ENCODE peak calls at places on chromosomes 7 and 10, in eight cellular contexts. I is dermis blood vessel endothelial cell; E is CD4-positive, CD25-positive, alpha-beta regulatory T cell; Q is transverse colon; L is neural progenitor cell; P is HCEC 1CT; M is Calu3; F is activated T-cell treated with anti-CD3 and anti-CD28 coated beads, Interleukin-2, amount 50 U/mL, for 24 hours. T is an unnamed sample.
A peak's percentile ranks its signal among the peaks of the same experiment; 100 is the strongest.

GRCh38 chr10:127368101-127368500 is 171.7 kb upstream of the INSYN2A start:
- DNase-seq in F (no peak), E (no peak), I (no peak), L (no peak), M (no peak), P (no peak), Q (no peak), T (no peak)

GRCh38 chr7:120273476-120273975 is 551 bp downstream of the KCND2 start:
- DNase-seq in Q (no peak), E (no peak), I (peak; percentile 5), F (no peak), P (no peak), M (peak; percentile 50), L (peak; percentile 76), T (no peak)

GRCh38 chr10:86744067-86744725 is 12.2 kb upstream of the BMPR1A start:
- DNase-seq in M (no peak), F (no peak), L (no peak), E (no peak), Q (peak; percentile 25), I (no peak), P (no peak), T (no peak)

GRCh38 chr7:105854516-105854915 is 21.9 kb downstream of the ATXN7L1 start:
- DNase-seq in P (no peak), E (no peak), L (no peak), F (no peak), I (no peak), M (no peak), Q (no peak), T (no peak)

GRCh38 chr7:21580073-21580521 is 37.3 kb downstream of the DNAH11 start:
- DNase-seq in P (peak; percentile 91), E (no peak), F (no peak), M (no peak), Q (no peak), I (peak; percentile 67), L (no peak), T (no peak)

GRCh38 chr7:128164061-128164954 is 76.8 kb upstream of the LEP start:
- DNase-seq in P (peak; percentile 84), E (no peak), F (no peak), I (peak; percentile 13), L (no peak), Q (no peak), M (peak; percentile 77), T (no peak)

GRCh38 chr7:69787736-69788431 is 189.6 kb downstream of the AUTS2 start:
- DNase-seq in E (no peak), P (no peak), Q (no peak), M (no peak), L (peak; percentile 39), F (no peak), I (no peak), T (no peak)

GRCh38 chr7:112007185-112007584 is 199.0 kb downstream of the DOCK4 start:
- DNase-seq in F (no peak), E (no peak), Q (no peak), I (no peak), M (no peak), P (no peak), L (no peak), T (no peak)

GRCh38 chr7:24821045-24821853 is 64.0 kb upstream of the GSDME start:
- DNase-seq in I (peak; percentile 84), M (peak; percentile 93), E (peak; percentile 79), L (no peak), F (peak; percentile 82), P (peak; percentile 96), Q (peak; percentile 84), T (peak; percentile 85)

GRCh38 chr7:84237533-84238173 is 43.1 kb upstream of the SEMA3A start:
- DNase-seq in P (peak; percentile 96), I (peak; percentile 79), E (no peak), F (no peak), M (no peak), Q (no peak), L (no peak), T (no peak)

GRCh38 chr7:65216469-65216868 is 157.2 kb upstream of the ZNF92 start:
- DNase-seq in E (peak; percentile 66), F (peak; percentile 39), L (peak; percentile 76), M (peak; percentile 72), Q (peak; percentile 61), P (no peak), I (peak; percentile 74), T (peak; percentile 64)

GRCh38 chr10:1629326-1630036 is 107.8 kb downstream of the ADARB2 start:
- DNase-seq in E (no peak), L (peak; percentile 80), F (no peak), I (no peak), Q (no peak), P (no peak), M (no peak), T (no peak)

GRCh38 chr10:59585046-59585700 is 124.5 kb downstream of the SLC16A9 start:
- DNase-seq in I (peak; percentile 30), F (no peak), M (peak; percentile 17), Q (no peak), P (peak; percentile 29), L (no peak), E (no peak), T (no peak)